ENCODE peak calls at places on chromosomes 2 and 18, in eight cellular contexts. K is GM20000, L is fibroblast of mammary gland, B is Panc1, N is coronary artery, T is AG04450, J is NB4, X is Peyer's patch. C is an unnamed sample.

GRCh38 chr2:60361498-60361897 is 192.0 kb downstream of the BCL11A start:
- DNase-seq in L (no peak), K (no peak), J (no peak), B (no peak), N (no peak), T (no peak), X (no peak), C (no peak)

GRCh38 chr18:66534110-66534509 is 69.8 kb downstream of the CDH19 start:
- DNase-seq in N (no peak), J (no peak), X (no peak), T (no peak), L (no peak), K (no peak), B (no peak), C (no peak)

GRCh38 chr2:182187130-182187529 is 201.5 kb downstream of the PPP1R1C start:
- DNase-seq in K (no peak), B (no peak), X (no peak), T (no peak), J (no peak), L (no peak), N (no peak), C (no peak)

GRCh38 chr2:68715353-68716041 is 19.1 kb upstream of the ARHGAP25 start:
- DNase-seq in T (no peak), K (peak; percentile 64), N (no peak), B (peak; percentile 15), X (peak; percentile 85), L (peak; percentile 56), J (peak; percentile 70), C (peak; percentile 64)

GRCh38 chr2:128413718-128414341 is 95.2 kb upstream of the HS6ST1 start:
- DNase-seq in L (no peak), B (no peak), K (no peak), J (peak; percentile 77), X (peak; percentile 24), N (peak; percentile 38), T (no peak), C (no peak)

GRCh38 chr2:66024396-66024795 is 410.5 kb upstream of the MEIS1 start:
- DNase-seq in J (no peak), X (no peak), L (no peak), N (no peak), K (no peak), B (no peak), T (no peak), C (no peak)

GRCh38 chr2:173307287-173307686 is 47.4 kb upstream of the CDCA7 start:
- DNase-seq in T (no peak), J (no peak), B (no peak), K (peak; percentile 42), X (no peak), L (no peak), N (no peak), C (no peak)

GRCh38 chr2:16774980-16775963 is 109.6 kb upstream of the CYRIA start:
- DNase-seq in J (peak; percentile 51), T (no peak), B (no peak), L (peak; percentile 17), K (no peak), X (no peak), N (no peak), C (peak; percentile 51)

GRCh38 chr18:23137788-23138216 is 2.5 kb downstream of the CABLES1 start:
- DNase-seq in X (no peak), L (no peak), J (no peak), T (no peak), K (no peak), B (no peak), N (no peak), C (no peak)

GRCh38 chr2:182503886-182504285 is 77.0 kb upstream of the PDE1A start:
- DNase-seq in K (no peak), B (no peak), N (no peak), T (peak; percentile 32), X (no peak), J (no peak), L (peak; percentile 39), C (no peak)

GRCh38 chr2:141393214-141393545 is 737.6 kb downstream of the LRP1B start:
- DNase-seq in J (no peak), N (no peak), L (no peak), X (no peak), T (no peak), K (no peak), B (no peak), C (no peak)

GRCh38 chr2:7649461-7650228 is 732.4 kb downstream of the RNF144A start:
- DNase-seq in X (peak; percentile 58), J (no peak), L (no peak), T (no peak), B (no peak), N (no peak), K (no peak), C (no peak)

GRCh38 chr2:174686430-174686829 is 77.8 kb downstream of the CHRNA1 start:
- DNase-seq in K (no peak), L (no peak), T (no peak), J (no peak), X (no peak), B (no peak), N (no peak), C (no peak)

GRCh38 chr2:169462896-169463695 is 16.2 kb upstream of the BBS5 start:
- DNase-seq in X (no peak), N (no peak), T (peak; percentile 61), L (peak; percentile 93), B (no peak), J (no peak), K (no peak), C (no peak)

DNA sequence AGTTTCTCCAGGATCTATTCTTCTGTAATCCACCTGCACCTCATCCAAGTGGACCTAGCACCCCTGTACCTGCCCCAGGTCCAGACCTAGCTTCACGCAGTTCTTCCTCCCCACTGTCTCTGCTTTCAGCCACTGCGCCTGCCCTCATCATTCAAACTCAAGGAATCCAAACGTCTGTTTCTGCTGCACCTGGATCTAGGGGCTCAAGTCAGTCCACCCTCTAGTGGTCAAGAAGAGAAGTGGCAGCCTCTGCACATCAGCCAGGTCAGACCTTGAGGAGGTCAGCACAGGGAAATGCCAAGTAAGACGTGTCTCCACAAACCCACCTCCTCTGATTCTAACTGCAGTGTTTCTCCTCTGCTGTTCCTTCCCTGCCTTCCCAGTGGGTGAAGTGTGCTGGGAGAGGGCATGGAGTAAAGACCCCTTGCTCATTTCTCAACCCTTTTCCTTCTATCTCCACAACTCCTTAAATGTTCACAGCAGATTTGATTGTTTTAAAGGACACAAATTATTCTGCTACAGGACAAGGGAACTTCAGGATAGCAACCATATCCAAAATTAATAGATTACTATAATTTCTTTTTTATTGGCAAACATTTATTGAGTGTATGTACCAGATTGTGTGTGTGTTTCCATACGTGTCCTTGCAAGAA is 8.7 kb upstream of the RNF152 start:
- DNase-seq in B (peak; percentile 46), L (peak; percentile 63), T (no peak), K (peak; percentile 79), X (peak; percentile 71), J (peak; percentile 54), N (no peak), C (peak; percentile 51)
- TF ChIP-seq CTCF in B (peak; percentile 78), L (peak; percentile 98), T (peak; percentile 98), K (peak; percentile 89), X (peak; percentile 78), J (peak; percentile 93), N (peak; percentile 88), C (peak; percentile 97)

DNA sequence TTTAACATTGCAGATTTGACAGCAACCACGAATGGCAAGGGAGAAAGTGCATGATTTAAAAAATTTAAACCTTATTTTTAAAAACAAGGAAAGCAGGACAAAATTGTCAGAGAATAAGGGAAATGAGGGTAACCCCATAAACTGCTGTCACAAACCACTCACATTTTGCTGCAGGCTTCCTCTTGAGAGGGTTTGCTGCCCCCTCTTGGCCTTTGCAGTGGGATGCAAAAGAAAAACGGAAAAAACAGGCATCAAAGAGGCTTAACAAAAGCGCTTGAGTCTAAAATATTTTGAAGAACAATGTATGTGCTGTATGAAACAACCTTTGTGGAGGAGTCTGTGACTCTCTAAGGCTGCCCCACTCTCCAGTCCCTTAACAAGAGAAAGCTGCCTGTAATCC is 91.6 kb downstream of the TMX3 start:
- DNase-seq in T (peak; percentile 48), X (no peak), L (peak; percentile 84), J (peak; percentile 54), B (peak; percentile 45), N (no peak), K (peak; percentile 42), C (peak; percentile 72)
- TF ChIP-seq CTCF in T (peak; percentile 92), X (peak; percentile 46), L (peak; percentile 91), J (peak; percentile 68), B (peak; percentile 63), N (peak; percentile 74), K (peak; percentile 27), C (peak; percentile 74)

DNA sequence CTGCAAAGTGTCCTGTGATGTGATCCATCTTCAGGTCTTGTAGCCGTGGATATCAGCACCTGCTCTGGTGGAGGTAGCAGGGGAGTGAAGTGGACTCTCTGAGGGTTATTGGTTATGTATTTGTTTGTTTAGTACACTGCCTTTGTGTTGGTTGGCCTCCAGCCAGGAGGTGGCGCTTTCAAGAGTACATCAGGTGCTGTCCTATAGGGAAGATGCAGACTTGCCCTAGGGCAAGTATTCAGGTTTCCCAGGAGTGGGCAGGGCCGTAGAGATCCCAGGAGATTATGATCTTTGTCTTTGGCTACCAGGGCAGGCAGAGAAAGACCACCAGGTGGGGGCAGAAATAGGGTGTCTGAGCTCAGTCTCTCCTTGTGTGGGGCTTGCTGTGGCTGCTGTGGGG is 411.8 kb downstream of the SOX11 start:
- DNase-seq in X (peak; percentile 52), T (no peak), L (no peak), J (no peak), B (no peak), N (no peak), K (no peak), C (no peak)
- TF ChIP-seq CTCF in X (peak; percentile 5), T (no peak), L (no peak), J (peak; percentile 7), B (no peak), N (no peak), K (peak; percentile 22), C (no peak)

GRCh38 chr2:231000211-231000904 is 4.4 kb downstream of the SPATA3 start:
- DNase-seq in B (no peak), T (no peak), N (no peak), J (no peak), L (no peak), K (no peak), X (no peak), C (no peak)

GRCh38 chr2:230998882-230999281 is 3.0 kb downstream of the SPATA3 start:
- DNase-seq in T (no peak), L (peak; percentile 24), B (no peak), X (no peak), J (no peak), K (no peak), N (no peak), C (no peak)

GRCh38 chr2:231001036-231001435 is 5.1 kb downstream of the SPATA3 start:
- DNase-seq in K (no peak), B (no peak), L (no peak), N (no peak), X (no peak), J (no peak), T (no peak), C (no peak)

GRCh38 chr2:231001921-231002320 is 6.0 kb downstream of the SPATA3 start:
- DNase-seq in J (no peak), B (no peak), K (no peak), T (no peak), N (no peak), X (no peak), L (no peak), C (no peak)

DNA sequence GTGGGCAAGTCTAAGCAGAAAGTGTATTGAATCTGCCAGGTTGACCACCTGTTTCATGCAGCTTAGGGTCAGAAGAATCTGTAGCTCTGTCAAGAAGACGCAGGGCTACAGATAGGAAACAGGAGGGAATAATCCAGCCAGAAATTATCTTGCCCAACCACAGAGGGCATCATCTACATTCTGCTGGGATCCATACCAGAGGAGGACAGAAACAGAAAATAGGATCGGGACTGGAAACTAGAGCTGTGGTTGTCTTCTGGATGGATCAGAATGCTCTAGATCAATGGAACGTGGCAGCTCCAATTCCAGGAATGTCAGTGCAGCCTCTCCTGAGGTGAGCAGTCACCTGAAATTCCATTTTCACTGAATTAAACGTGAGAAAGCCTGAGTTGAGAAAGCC is 3.6 kb downstream of the SPATA3 start:
- DNase-seq in B (no peak), T (no peak), K (no peak), N (no peak), L (no peak), X (no peak), J (no peak), C (no peak)
- TF ChIP-seq CTCF in B (no peak), T (no peak), K (no peak), N (no peak), L (no peak), X (no peak), J (no peak), C (no peak)

C was measured in glutamatergic neuron.